ENCODE peak calls at places on chromosomes 7 and 10, in ten cellular contexts. D, J, T, Y, B, Z, K, X, I and P are unnamed samples.
A peak's percentile ranks its signal among the peaks of the same experiment; 100 is the strongest.

GRCh38 chr10:9302142-9302746 is 1247.8 kb downstream of the GATA3 start:
- DNase-seq in X (peak; percentile 53), J (no peak), Z (peak; percentile 3), D (peak; percentile 57), B (peak; percentile 28), Y (no peak), K (no peak), I (no peak), T (peak; percentile 70), P (peak; percentile 54)

GRCh38 chr10:132510174-132510611 is 27.4 kb upstream of the INPP5A start:
- DNase-seq in D (no peak), I (no peak), T (no peak), K (no peak), J (no peak), Z (no peak), X (no peak), Y (no peak), B (no peak), P (no peak)

GRCh38 chr7:42883950-42884349 is 27.9 kb downstream of the C7orf25 start:
- DNase-seq in B (no peak), T (peak; percentile 24), D (peak; percentile 93), K (no peak), Z (no peak), Y (peak; percentile 28), I (peak; percentile 85), J (no peak), X (peak; percentile 22), P (no peak)

GRCh38 chr7:105188201-105188600 is 174.2 kb downstream of the KMT2E start:
- DNase-seq in K (no peak), Z (no peak), B (no peak), T (no peak), D (no peak), I (no peak), Y (no peak), X (peak; percentile 25), J (no peak), P (peak; percentile 53)

GRCh38 chr7:1447551-1448244 is 11.6 kb downstream of the MICALL2 start:
- DNase-seq in I (no peak), D (no peak), X (peak; percentile 50), B (no peak), T (no peak), K (no peak), Z (no peak), J (no peak), Y (no peak), P (peak; percentile 57)

GRCh38 chr7:7595451-7595850 is 28.8 kb downstream of the MIOS start:
- DNase-seq in T (peak; percentile 35), Z (no peak), D (peak; percentile 55), X (peak; percentile 33), Y (no peak), K (no peak), B (no peak), J (no peak), I (no peak), P (peak; percentile 31)

GRCh38 chr7:132066776-132067175 is 509.5 kb downstream of the PLXNA4 start:
- DNase-seq in T (peak; percentile 82), J (peak; percentile 28), Z (no peak), Y (peak; percentile 68), I (no peak), X (peak; percentile 48), B (no peak), K (no peak), D (no peak), P (peak; percentile 39)

GRCh38 chr7:100510437-100511239 is 26.9 kb downstream of the NYAP1 start:
- DNase-seq in Z (no peak), I (no peak), Y (no peak), T (no peak), B (no peak), K (no peak), X (no peak), J (no peak), D (no peak), P (no peak)

GRCh38 chr7:111029574-111030357 is 61.2 kb upstream of the LRRN3 start:
- DNase-seq in Z (no peak), Y (no peak), I (no peak), J (no peak), K (peak; percentile 13), D (no peak), X (peak; percentile 17), T (peak; percentile 54), B (peak; percentile 74), P (peak; percentile 49)

GRCh38 chr7:134845461-134845860 is 66.0 kb downstream of the CALD1 start:
- DNase-seq in K (peak; percentile 7), T (no peak), Y (no peak), D (peak; percentile 24), B (no peak), I (no peak), X (no peak), J (no peak), Z (no peak), P (no peak)

GRCh38 chr7:156927571-156928405 is 21.7 kb upstream of the NOM1 start:
- DNase-seq in Z (no peak), J (no peak), X (no peak), T (no peak), D (peak; percentile 86), K (no peak), B (no peak), Y (no peak), I (no peak), P (no peak)

GRCh38 chr10:112409755-112410154 is 35.8 kb downstream of the ACSL5 start:
- DNase-seq in X (no peak), J (no peak), D (no peak), I (no peak), Y (no peak), B (no peak), Z (no peak), K (no peak), T (no peak), P (peak; percentile 27)

GRCh38 chr10:131032329-131033165 is 279.0 kb downstream of the TCERG1L start:
- DNase-seq in K (no peak), X (no peak), T (no peak), I (no peak), D (no peak), Y (no peak), Z (no peak), B (no peak), J (no peak), P (no peak)

GRCh38 chr10:99782447-99783286 is at the start of gene ABCC2:
- DNase-seq in K (no peak), I (no peak), Y (no peak), D (no peak), Z (no peak), X (no peak), J (no peak), B (no peak), T (no peak), P (no peak)
- H3K4me3 ChIP-seq in K (no peak within 1 kb of the TSS), I (no peak within 1 kb of the TSS), Y (no peak within 1 kb of the TSS), D (no peak within 1 kb of the TSS), Z (no peak within 1 kb of the TSS), X (no peak within 1 kb of the TSS), J (no peak within 1 kb of the TSS), B (no peak within 1 kb of the TSS), T (no peak within 1 kb of the TSS), P (no peak within 1 kb of the TSS)

DNA sequence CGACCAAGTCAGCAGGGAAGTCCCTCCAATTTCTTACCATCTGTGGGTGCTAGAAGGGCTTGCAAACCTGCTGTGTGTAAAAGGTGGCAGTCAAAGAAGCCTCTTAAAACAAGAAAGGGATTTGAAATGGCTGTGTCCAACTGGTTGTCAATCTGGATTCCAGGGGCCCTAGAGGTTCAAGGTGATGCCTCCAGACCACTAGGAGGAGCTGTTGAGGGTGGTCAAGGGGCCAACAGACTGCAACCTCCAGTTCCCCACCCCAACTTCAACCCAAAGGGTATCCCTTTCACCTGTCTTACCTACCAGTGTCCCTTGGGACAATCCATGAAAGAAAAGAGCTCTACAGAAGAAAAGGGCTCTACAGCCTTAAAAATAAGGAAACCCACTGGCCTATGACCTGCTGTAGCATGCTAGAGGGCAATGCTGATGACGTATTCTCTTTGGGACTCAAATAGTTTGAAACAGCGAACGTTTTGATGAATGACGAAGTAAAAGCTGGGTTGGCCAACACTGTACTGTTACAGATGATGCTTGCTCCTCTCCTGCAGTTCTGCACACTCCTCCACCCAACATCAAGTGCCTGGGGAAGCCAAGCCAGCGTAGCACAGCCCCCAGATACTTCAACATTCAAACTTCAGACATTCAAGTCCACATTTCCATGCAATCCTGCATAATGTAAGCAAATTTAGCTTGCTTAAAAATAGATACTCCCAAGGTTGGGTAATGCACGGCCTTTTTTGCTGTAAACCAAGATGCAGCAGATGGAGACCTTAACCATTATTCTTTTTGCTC is 46.0 kb upstream of the WDR11 start:
- DNase-seq in B (no peak), X (no peak), I (no peak), J (no peak), Z (no peak), D (no peak), T (no peak), Y (no peak), K (no peak), P (no peak)
- TF ChIP-seq CTCF in B (no peak), X (no peak), I (no peak), J (no peak), Z (no peak), D (peak; percentile 48), T (no peak), Y (no peak), K (peak; percentile 29), P (no peak)

DNA sequence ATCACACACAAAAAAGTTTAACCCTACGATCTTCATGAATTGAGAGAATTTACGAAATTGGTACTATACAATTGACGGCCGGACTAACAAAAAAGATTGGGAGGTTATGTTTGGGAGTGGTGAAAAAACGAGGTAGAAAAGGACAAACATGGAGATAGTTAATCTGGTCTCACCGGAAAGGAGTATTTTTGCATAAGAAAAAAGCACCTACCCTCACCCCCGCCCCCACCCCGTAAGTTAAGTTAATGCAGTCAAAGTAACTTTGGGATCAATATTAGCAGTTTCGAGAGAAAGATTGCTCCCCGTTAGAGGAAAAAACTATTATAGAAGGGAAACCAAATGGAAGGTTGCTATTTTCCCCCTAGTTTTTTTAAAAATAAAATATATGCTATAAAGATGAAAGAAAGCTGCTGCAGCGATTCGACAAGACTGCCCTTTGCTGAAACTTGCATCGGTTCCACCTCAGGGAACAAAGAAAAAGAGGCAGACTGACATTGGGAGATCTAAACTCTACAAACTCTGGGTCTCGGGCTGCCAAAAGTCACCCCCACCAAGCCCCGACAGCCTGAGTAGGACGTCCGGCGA is 3.5 kb downstream of the SP8 start:
- DNase-seq in J (no peak), Y (no peak), K (no peak), Z (no peak), B (no peak), I (no peak), D (no peak), X (no peak), T (no peak), P (no peak)
- H3K4me3 ChIP-seq in J (no peak overlapping the region), Y (no peak overlapping the region), K (no peak overlapping the region), Z (no peak overlapping the region), B (no peak overlapping the region), I (no peak overlapping the region), D (no peak overlapping the region), X (no peak overlapping the region), T (no peak overlapping the region), P (no peak overlapping the region)

DNA sequence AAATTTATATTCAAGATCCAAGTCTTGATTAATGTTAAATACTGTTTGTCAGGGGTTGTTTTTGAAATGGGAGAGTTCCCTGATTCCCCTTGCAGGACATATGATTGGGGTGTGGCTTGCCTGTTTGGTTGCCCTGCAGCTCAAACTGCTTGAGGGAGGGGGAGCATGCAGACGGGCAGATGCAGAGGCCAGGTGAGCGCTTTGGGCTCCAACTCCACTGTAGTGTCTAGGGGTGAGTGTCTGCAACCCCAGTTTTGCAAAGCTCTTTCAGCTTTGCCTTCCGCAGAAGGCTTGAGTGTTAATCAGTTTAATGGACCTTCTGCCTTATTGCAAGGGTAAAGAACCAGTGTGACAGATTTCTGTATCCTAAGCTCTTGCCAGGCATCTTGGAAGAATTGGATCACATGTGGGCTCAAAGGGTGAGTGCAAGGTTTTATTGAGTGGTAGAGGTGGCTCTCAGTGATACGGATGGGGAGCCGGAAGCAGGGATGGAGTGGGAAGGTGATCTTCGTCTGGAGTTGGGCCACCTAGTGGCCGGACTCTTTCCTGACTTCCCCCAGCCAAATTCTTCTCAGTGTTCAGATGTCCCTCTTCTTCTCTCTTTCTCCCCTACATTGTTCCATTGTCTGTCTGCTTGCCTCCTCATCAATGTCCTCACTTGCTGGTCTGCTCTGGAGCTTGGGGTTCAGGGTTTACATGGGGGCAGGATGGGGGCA is 479.7 kb downstream of the ATRNL1 start:
- DNase-seq in B (no peak), T (no peak), Z (no peak), J (no peak), I (no peak), Y (no peak), K (no peak), X (no peak), D (no peak), P (no peak)
- TF ChIP-seq CTCF in B (no peak), T (peak; percentile 26), Z (peak; percentile 14), J (no peak), I (peak; percentile 10), Y (no peak), K (peak; percentile 40), X (no peak), D (peak; percentile 69), P (no peak)